ENCODE peak calls at places on chromosomes 5 and 9, in six cellular contexts. G is transverse colon; S is neural crest cell; I is dorsolateral prefrontal cortex; T is stimulated activated CD4-positive, alpha-beta T cell treated with anti-CD3 and anti-CD28 coated beads, Interleukin-2, amount 100 ng/mL, for 4 hours; B is foreskin fibroblast. Y is an unnamed sample.

GRCh38 chr5:3613726-3614125 is 18.1 kb downstream of the IRX1 start:
- DNase-seq in G (no peak), S (no peak), I (no peak), T (no peak), B (no peak), Y (no peak)

GRCh38 chr5:98605010-98605425 is 168.4 kb upstream of the RGMB start:
- DNase-seq in G (no peak), S (no peak), I (no peak), T (no peak), B (peak), Y (no peak)

GRCh38 chr5:134638760-134639201 is 6.2 kb upstream of the SAR1B start:
- DNase-seq in G (peak), S (no peak), I (no peak), T (no peak), B (no peak), Y (no peak)

GRCh38 chr5:178120661-178121357 is 7.5 kb downstream of the N4BP3 start:
- DNase-seq in G (peak), S (peak), I (peak), T (peak), B (peak), Y (peak)

GRCh38 chr9:32344551-32345182 is 39.8 kb upstream of the ACO1 start:
- DNase-seq in G (no peak), S (no peak), I (no peak), T (no peak), B (peak), Y (no peak)

GRCh38 chr5:135729582-135729879 is 104.9 kb upstream of the SLC25A48 start:
- DNase-seq in G (no peak), S (no peak), I (no peak), T (no peak), B (peak), Y (no peak)

GRCh38 chr9:100590481-100590880 is 12.6 kb downstream of the CAVIN4 start:
- DNase-seq in G (no peak), S (no peak), I (no peak), T (no peak), B (peak), Y (no peak)

GRCh38 chr5:93123127-93123526 is 457.9 kb downstream of the NR2F1-AS1 start:
- DNase-seq in G (no peak), S (no peak), I (no peak), T (no peak), B (no peak), Y (no peak)

GRCh38 chr5:140827704-140828401 is at the start of gene PCDHA6:
- DNase-seq in G (no peak), S (no peak), I (no peak), T (no peak), B (peak), Y (no peak)

GRCh38 chr9:118882674-118883073 is 486.6 kb downstream of the BRINP1 start:
- DNase-seq in G (no peak), S (no peak), I (no peak), T (no peak), B (no peak), Y (no peak)

GRCh38 chr9:38227656-38228055 is 158.6 kb upstream of the SHB start:
- DNase-seq in G (no peak), S (no peak), I (no peak), T (no peak), B (no peak), Y (no peak)

GRCh38 chr9:106052735-106053134 is 358.4 kb downstream of the TMEM38B start:
- DNase-seq in G (no peak), S (no peak), I (no peak), T (no peak), B (no peak), Y (no peak)

GRCh38 chr5:66498791-66499207 is 97.4 kb upstream of the MAST4 start:
- DNase-seq in G (no peak), S (no peak), I (no peak), T (no peak), B (no peak), Y (no peak)

GRCh38 chr5:42656661-42657035 is 100.0 kb upstream of the CCDC152 start:
- DNase-seq in G (no peak), S (no peak), I (no peak), T (no peak), B (peak), Y (no peak)

Y was measured in activated T-cell treated with anti-CD3 and anti-CD28 coated beads for 4 hours.